ENCODE peak calls at places on chromosomes 5 and 9, in six cellular contexts. J is H1, R is H9, Q is neuronal stem cell, T is mesenchymal stem cell, L is trophoblast cell. X is an unnamed sample.

GRCh38 chr9:104280216-104280585 is 186.1 kb downstream of the SMC2 start:
- DNase-seq in J (no peak), T (no peak), Q (no peak), R (no peak), L (peak), X (no peak)

GRCh38 chr5:136506131-136506530 is 140.8 kb upstream of the TRPC7 start:
- DNase-seq in J (no peak), L (no peak), T (no peak), Q (no peak), R (peak), X (no peak)

GRCh38 chr5:40413747-40414146 is 266.0 kb upstream of the PTGER4 start:
- DNase-seq in L (peak), J (no peak), T (peak), Q (no peak), R (no peak), X (peak)

GRCh38 chr9:17349816-17350215 is 215.0 kb downstream of the CNTLN start:
- DNase-seq in J (no peak), Q (no peak), T (peak), L (no peak), R (no peak), X (peak)

GRCh38 chr5:41087461-41087860 is 16.3 kb upstream of the MROH2B start:
- DNase-seq in J (no peak), Q (no peak), L (no peak), R (no peak), T (no peak), X (peak)

GRCh38 chr5:15513379-15513778 is 13.4 kb downstream of the FBXL7 start:
- DNase-seq in T (no peak), L (no peak), R (no peak), Q (no peak), J (no peak), X (no peak)

GRCh38 chr9:6978591-6978990 is 220.8 kb downstream of the KDM4C start:
- DNase-seq in L (no peak), R (no peak), T (no peak), J (no peak), Q (no peak), X (peak)

GRCh38 chr9:99851028-99851822 is 29.5 kb downstream of the NR4A3 start:
- DNase-seq in R (no peak), T (no peak), L (no peak), Q (no peak), J (no peak), X (no peak)

GRCh38 chr5:125668904-125669303 is 754.3 kb upstream of the GRAMD2B start:
- DNase-seq in J (peak), T (no peak), L (no peak), Q (no peak), R (peak), X (no peak)

GRCh38 chr5:78750281-78750680 is 101.7 kb upstream of the LHFPL2 start:
- DNase-seq in T (no peak), R (no peak), L (no peak), J (no peak), Q (no peak), X (no peak)

DNA sequence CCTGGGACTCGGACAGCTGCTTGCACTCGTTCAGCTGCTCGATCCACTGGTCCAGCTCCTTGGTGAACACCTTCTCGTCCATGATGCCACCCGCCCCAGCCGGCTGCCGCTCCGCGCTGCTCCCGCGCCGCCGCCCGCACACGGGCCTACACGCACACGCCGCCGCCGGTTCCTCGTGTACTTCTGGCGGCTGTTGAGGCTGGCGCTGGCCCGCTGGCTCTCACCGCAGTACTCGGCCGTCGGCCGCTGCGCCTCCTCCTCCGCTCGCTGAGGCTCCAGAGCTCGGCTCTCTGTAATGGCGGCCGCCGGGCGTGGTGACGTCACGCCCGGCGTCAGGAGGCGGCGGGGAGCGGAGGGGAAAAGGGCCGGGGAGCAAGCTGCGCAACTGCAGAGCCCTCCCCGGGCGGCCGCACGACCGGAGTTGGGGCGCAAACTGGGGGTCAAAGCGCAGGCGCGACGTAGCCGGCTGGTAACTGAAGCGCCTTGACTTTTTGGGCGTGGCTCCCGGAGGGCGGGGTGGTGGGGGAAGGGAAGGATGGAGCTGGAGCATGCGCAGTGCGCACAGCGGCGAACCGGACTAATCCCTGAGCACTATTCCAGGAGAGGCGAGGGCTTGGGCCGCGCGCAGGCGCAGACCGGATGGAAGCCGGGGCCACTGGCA is at the start of gene PPP2CA:
- DNase-seq in T (peak), J (peak), Q (peak), L (peak), R (peak), X (peak)
- H4K8ac ChIP-seq in T (peak), J (peak), Q (peak), L (peak), R (no peak), X (peak)

GRCh38 chr9:112533660-112534059 is 47.0 kb downstream of the KIAA1958 start:
- DNase-seq in L (no peak), R (no peak), T (no peak), Q (no peak), J (no peak), X (no peak)

GRCh38 chr9:112535364-112535763 is 48.7 kb downstream of the KIAA1958 start:
- DNase-seq in T (peak), L (no peak), Q (no peak), J (no peak), R (no peak), X (peak)

GRCh38 chr9:112532427-112532826 is 45.8 kb downstream of the KIAA1958 start:
- DNase-seq in T (peak), R (no peak), Q (no peak), L (no peak), J (no peak), X (peak)

GRCh38 chr9:112529316-112529715 is 42.7 kb downstream of the KIAA1958 start:
- DNase-seq in J (no peak), Q (no peak), R (no peak), L (no peak), T (no peak), X (no peak)

DNA sequence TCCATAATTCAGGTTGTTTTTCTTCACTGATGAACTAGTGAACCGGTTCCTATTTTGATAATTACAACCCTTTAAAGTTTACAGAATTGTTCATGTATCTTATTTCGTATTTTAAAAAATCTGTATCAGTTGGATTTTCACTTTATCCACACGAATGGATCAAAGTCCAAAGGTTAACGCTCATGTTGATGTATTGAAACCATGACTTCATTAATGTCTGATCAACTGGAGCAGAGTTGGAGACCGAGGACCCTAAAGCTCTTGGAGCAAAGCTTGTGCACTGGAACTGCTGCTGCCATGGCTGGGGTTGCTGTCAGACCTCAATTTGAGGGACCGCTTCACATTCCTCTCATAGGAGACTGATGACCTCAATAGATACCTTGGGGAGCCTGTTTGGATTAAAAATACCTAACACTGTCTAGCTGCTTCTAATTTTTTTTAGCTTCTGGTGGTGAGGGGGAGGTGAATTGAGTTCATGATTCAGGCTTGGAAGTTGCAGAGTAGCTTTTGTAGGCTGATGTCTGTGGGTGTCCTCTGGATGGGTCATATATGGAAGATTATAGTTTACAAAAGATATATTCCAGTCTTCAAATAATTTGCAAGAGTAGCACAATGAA is 45.1 kb downstream of the KIAA1958 start:
- DNase-seq in T (peak), Q (no peak), J (no peak), L (no peak), R (no peak), X (peak)
- H4K91ac ChIP-seq in T (no peak), Q (no peak), J (no peak), L (no peak), R (no peak), X (no peak)

DNA sequence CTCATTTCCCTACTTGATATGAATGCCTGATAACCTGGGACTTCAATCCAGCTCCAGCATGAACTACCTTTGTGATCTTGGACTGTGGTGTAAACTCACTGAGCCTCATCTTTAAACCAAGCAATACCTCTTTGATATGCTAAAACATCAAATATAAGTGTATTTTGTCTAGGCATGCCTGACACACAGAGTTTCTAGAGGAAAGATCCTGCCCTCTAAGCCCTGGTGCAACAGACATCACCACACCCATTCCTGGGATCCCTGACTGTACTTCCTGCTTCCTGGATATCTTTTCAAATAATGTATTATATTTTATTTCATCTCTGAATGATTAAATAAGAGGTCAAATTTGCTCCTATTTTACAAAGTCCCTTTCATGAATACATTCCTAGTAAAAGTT is 55.8 kb downstream of the ANXA2R start:
- DNase-seq in Q (no peak), J (no peak), T (no peak), R (no peak), L (no peak), X (no peak)
- H2AFZ ChIP-seq in Q (no peak), J (no peak), T (no peak), R (no peak), L (no peak), X (no peak)

GRCh38 chr5:152642880-152643279 is 237.8 kb upstream of the NMUR2 start:
- DNase-seq in J (no peak), Q (no peak), T (no peak), R (no peak), L (no peak), X (no peak)
- H4K8ac ChIP-seq in J (no peak), Q (no peak), T (no peak), R (no peak), L (no peak), X (no peak)

GRCh38 chr5:173486826-173487225 is 129.6 kb downstream of the BOD1 start:
- DNase-seq in Q (no peak), J (no peak), R (peak), T (no peak), L (no peak), X (no peak)
- H4K91ac ChIP-seq in Q (no peak), J (no peak), R (no peak), T (no peak), L (no peak), X (no peak)

X was measured in IMR-90.